ENCODE peak calls at places on chromosomes 3 and 15, in four cellular contexts. R is cardiac fibroblast, D is lower leg skin, A is psoas muscle. J is an unnamed sample.

GRCh38 chr3:192825657-192826200 is 91.9 kb downstream of the MB21D2 start:
- DNase-seq in A (no peak), D (no peak), R (peak; percentile 69), J (no peak)

GRCh38 chr3:113270096-113270495 is 58.7 kb downstream of the BOC start:
- DNase-seq in R (no peak), D (no peak), A (no peak), J (no peak)

GRCh38 chr3:11162401-11163345 is 8.4 kb downstream of the HRH1 start:
- DNase-seq in A (no peak), D (no peak), R (no peak), J (no peak)

GRCh38 chr3:56988874-56989433 is 71.5 kb upstream of the SPATA12 start:
- DNase-seq in D (peak; percentile 82), A (peak; percentile 81), R (peak; percentile 93), J (peak; percentile 87)

GRCh38 chr3:119490153-119490552 is 8.2 kb upstream of the TIMMDC1 start:
- DNase-seq in D (no peak), A (no peak), R (no peak), J (no peak)

GRCh38 chr3:2166552-2166951 is 67.9 kb downstream of the CNTN4 start:
- DNase-seq in R (no peak), A (no peak), D (no peak), J (no peak)

GRCh38 chr3:58005662-58006061 is 2.6 kb upstream of the FLNB start:
- DNase-seq in A (no peak), R (peak; percentile 65), D (no peak), J (no peak)

GRCh38 chr3:126125781-126126251 is 41.9 kb upstream of the SLC41A3 start:
- DNase-seq in D (no peak), A (peak; percentile 16), R (no peak), J (no peak)

GRCh38 chr3:50186096-50186495 is 5.3 kb upstream of the GNAT1 start:
- DNase-seq in D (no peak), R (no peak), A (no peak), J (no peak)

GRCh38 chr3:163476179-163476578 is 1602.1 kb downstream of the SI start:
- DNase-seq in D (no peak), R (peak; percentile 0), A (no peak), J (no peak)

GRCh38 chr15:71397377-71397776 is 282.1 kb downstream of the THSD4 start:
- DNase-seq in D (no peak), R (peak; percentile 49), A (no peak), J (no peak)

DNA sequence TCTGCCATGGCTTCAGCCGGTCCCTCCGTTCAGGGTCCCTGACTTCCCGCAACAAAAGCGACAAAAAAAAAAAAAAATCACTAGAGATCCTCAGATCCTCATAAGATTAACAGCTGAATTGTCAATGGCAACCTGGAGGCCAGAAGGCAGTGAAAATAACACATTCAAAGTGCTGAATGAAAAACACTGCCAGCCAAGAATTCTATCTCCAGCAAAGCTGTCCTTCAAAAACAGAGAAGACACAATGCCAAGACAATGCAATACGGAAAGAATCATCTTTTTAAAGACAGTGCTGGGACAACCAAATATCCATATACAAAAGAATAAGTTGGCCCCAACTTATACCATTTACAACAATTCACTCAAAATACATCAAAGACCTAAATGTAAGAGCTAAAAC is 21.6 kb downstream of the MTHFS start:
- DNase-seq in A (no peak), D (no peak), R (no peak), J (no peak)
- TF ChIP-seq CTCF in A (no peak), D (no peak), R (no peak), J (no peak)

GRCh38 chr15:40938530-40938870 is 9.4 kb downstream of the DLL4 start:
- DNase-seq in D (no peak), R (no peak), A (no peak), J (no peak)

GRCh38 chr15:40937762-40938529 is 8.8 kb downstream of the DLL4 start:
- DNase-seq in D (no peak), A (no peak), R (no peak), J (no peak)

GRCh38 chr15:40934457-40934856 is 5.3 kb downstream of the DLL4 start:
- DNase-seq in R (no peak), D (no peak), A (no peak), J (no peak)

GRCh38 chr15:40936234-40936708 is 7.1 kb downstream of the DLL4 start:
- DNase-seq in A (no peak), R (no peak), D (no peak), J (no peak)

DNA sequence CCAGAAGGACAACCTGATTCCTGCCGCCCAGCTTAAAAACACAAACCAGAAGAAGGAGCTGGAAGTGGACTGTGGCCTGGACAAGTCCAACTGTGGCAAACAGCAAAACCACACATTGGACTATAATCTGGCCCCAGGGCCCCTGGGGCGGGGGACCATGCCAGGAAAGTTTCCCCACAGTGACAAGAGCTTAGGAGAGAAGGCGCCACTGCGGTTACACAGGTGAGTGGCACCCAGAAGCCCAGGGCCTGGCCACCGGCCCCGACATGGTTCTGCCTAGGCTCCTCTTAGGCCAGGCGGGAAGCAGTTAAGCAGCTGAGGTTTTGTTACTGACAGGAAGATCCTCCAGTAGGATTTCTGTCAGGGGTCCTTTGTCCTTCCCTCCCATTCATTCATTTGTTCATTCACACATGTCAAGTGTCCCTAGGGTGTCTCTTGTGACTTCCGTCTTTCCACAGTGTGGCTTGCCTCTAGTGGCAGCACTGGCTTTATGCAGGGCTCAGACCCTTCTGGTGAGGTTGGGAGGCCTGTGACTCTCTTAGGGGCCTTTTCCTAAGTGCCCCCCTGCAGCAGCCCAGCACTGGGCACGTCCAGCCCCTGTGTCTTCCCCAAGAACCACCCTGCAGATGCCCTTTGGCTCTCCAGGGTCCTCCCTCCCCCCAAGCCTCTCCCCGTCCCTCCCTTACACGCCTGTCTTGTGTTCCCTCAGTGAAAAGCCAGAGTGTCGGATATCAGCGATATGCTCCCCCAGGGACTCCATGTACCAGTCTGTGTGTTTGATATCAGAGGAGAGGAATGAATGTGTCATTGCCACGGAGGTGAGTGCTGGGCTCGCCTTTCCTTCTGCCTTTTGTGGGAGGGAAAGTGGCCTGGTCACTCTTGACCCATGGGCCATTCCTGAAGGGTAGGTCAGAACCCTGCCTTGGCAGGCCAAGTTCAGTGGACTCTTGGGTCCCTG is 7.8 kb downstream of the DLL4 start:
- DNase-seq in R (no peak), A (peak; percentile 74), D (no peak), J (no peak)
- TF ChIP-seq CTCF in R (no peak), A (peak; percentile 18), D (no peak), J (no peak)

GRCh38 chr3:55720614-55721013 is 233.5 kb upstream of the WNT5A start:
- DNase-seq in D (no peak), R (peak; percentile 5), A (no peak), J (no peak)
- TF ChIP-seq CTCF in D (no peak), R (peak; percentile 20), A (no peak), J (no peak)

GRCh38 chr3:71927505-71928066 is 142.6 kb upstream of the PROK2 start:
- DNase-seq in D (no peak), A (no peak), R (no peak), J (no peak)

GRCh38 chr3:71928215-71928614 is 143.3 kb upstream of the PROK2 start:
- DNase-seq in R (no peak), D (no peak), A (no peak), J (no peak)

GRCh38 chr3:71931930-71932329 is 147.0 kb upstream of the PROK2 start:
- DNase-seq in D (no peak), A (no peak), R (no peak), J (no peak)

GRCh38 chr3:71926690-71927089 is 141.7 kb upstream of the PROK2 start:
- DNase-seq in A (no peak), D (no peak), R (no peak), J (no peak)

GRCh38 chr3:71930056-71930991 is 145.4 kb upstream of the PROK2 start:
- DNase-seq in A (no peak), D (no peak), R (peak; percentile 81), J (no peak)
- TF ChIP-seq CTCF in A (no peak), D (no peak), R (peak; percentile 22), J (no peak)

GRCh38 chr3:15815696-15816095 is 17.9 kb upstream of the ANKRD28 start:
- DNase-seq in D (no peak), R (peak; percentile 86), A (no peak), J (no peak)

GRCh38 chr3:15809313-15809712 is 11.5 kb upstream of the ANKRD28 start:
- DNase-seq in A (no peak), D (no peak), R (no peak), J (no peak)

GRCh38 chr3:15810702-15811101 is 12.9 kb upstream of the ANKRD28 start:
- DNase-seq in A (no peak), R (no peak), D (no peak), J (no peak)

GRCh38 chr3:15808679-15809078 is 10.9 kb upstream of the ANKRD28 start:
- DNase-seq in R (no peak), A (no peak), D (no peak), J (no peak)

DNA sequence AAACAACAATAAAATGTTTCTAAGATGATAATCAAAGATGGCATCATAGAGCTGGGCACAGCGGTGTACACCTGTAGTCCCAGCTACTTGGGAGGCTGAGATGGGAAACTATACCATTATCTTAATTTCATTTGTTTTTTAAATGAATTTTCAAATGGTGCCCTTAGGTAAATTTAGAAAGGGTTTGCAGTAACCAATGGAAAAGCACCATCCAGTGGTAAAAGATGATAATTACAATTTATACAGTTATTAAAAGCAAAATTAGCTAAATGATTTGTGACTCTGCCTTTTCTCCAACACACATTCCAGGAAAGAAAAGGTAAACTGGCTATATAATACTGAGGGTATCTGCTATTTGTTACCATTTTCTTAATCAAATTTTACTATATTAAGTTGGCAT is 14.4 kb upstream of the ANKRD28 start:
- DNase-seq in A (no peak), R (peak; percentile 64), D (no peak), J (no peak)
- TF ChIP-seq CTCF in A (peak; percentile 60), R (peak; percentile 8), D (no peak), J (peak; percentile 35)